ENCODE peak calls at places on chromosomes 3 and 15, in seven cellular contexts. S, Z, C, A, U, E and X are unnamed samples.

GRCh38 chr15:31483924-31484368 is 157.3 kb downstream of the KLF13 start:
- DNase-seq in A (peak; percentile 36), C (no peak), E (peak; percentile 54), U (no peak), S (peak; percentile 24), Z (no peak), X (no peak)

GRCh38 chr3:136720091-136720490 is 32.1 kb downstream of the STAG1 start:
- DNase-seq in S (no peak), C (no peak), Z (no peak), E (no peak), U (no peak), A (no peak), X (no peak)

GRCh38 chr3:175433026-175433668 is 574.0 kb downstream of the NAALADL2 start:
- DNase-seq in S (no peak), E (no peak), C (no peak), A (no peak), U (no peak), Z (no peak), X (no peak)

GRCh38 chr3:25572919-25573385 is 91.8 kb downstream of the TOP2B start:
- DNase-seq in Z (no peak), A (no peak), E (no peak), S (no peak), U (no peak), C (no peak), X (no peak)

GRCh38 chr3:156816794-156817741 is 9.1 kb upstream of the LEKR1 start:
- DNase-seq in S (peak; percentile 93), C (peak; percentile 88), E (peak; percentile 81), U (peak; percentile 86), Z (peak; percentile 93), A (peak; percentile 93), X (peak; percentile 68)

GRCh38 chr3:188578579-188579363 is 424.8 kb downstream of the LPP start:
- DNase-seq in C (peak; percentile 34), E (no peak), Z (peak; percentile 82), U (peak; percentile 50), S (no peak), A (no peak), X (no peak)

GRCh38 chr3:64093825-64094712 is 70.8 kb upstream of the PSMD6 start:
- DNase-seq in U (no peak), C (no peak), Z (no peak), S (no peak), E (no peak), A (no peak), X (no peak)

GRCh38 chr3:76497636-76498035 is 542.3 kb upstream of the ROBO2 start:
- DNase-seq in U (no peak), A (peak; percentile 77), S (no peak), C (no peak), E (no peak), Z (no peak), X (no peak)

GRCh38 chr3:126167550-126167949 is 12.8 kb downstream of the ALDH1L1 start:
- DNase-seq in E (no peak), A (no peak), C (no peak), U (no peak), Z (no peak), S (no peak), X (no peak)

GRCh38 chr3:51983578-51984268 is 388 bp downstream of the ACY1 start:
- DNase-seq in S (no peak), Z (no peak), C (no peak), U (no peak), A (no peak), E (no peak), X (no peak)
- H3K4me1 ChIP-seq in S (peaks cover 24% of the 10 kb centered on the region), Z (peaks cover 3% of the 10 kb centered on the region), C (peaks cover 32% of the 10 kb centered on the region), U (peaks cover 20% of the 10 kb centered on the region), A (peaks cover 3% of the 10 kb centered on the region), E (peaks cover 9% of the 10 kb centered on the region), X (peaks cover 10% of the 10 kb centered on the region)

GRCh38 chr15:41794081-41794480 is 19.8 kb downstream of the MAPKBP1 start:
- DNase-seq in A (no peak), C (no peak), Z (no peak), E (no peak), S (no peak), U (no peak), X (no peak)
- H3K4me1 ChIP-seq in A (peaks cover 22% of the 10 kb centered on the region), C (peaks cover 63% of the 10 kb centered on the region), Z (peaks cover 22% of the 10 kb centered on the region), E (peaks cover 34% of the 10 kb centered on the region), S (peaks cover 52% of the 10 kb centered on the region), U (peaks cover 42% of the 10 kb centered on the region), X (peaks cover 8% of the 10 kb centered on the region)

DNA sequence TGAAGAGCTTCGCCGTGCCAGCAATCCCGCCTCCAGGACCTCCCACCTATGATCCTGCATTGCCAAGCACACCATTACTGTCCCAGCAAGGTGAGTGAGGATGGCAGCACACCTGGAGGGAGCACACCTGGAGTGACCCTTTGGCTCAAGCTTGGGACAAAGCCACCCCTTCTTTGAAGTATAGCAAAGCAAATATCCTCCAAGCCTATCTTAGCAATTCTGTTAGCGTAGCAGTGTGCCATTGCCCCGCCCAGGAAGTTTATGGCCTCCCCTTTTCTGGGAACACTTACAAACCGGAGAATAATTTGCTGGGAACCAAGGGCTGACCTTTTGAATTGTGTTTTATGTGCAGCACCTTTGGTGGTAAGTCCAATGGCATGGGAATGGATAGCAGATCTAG is 70.2 kb downstream of the HCN4 start:
- DNase-seq in E (no peak), S (no peak), A (no peak), Z (no peak), U (no peak), C (no peak), X (no peak)
- H3K4me1 ChIP-seq in E (no peaks in the 10 kb centered on the region), S (no peaks in the 10 kb centered on the region), A (no peaks in the 10 kb centered on the region), Z (no peaks in the 10 kb centered on the region), U (no peaks in the 10 kb centered on the region), C (no peaks in the 10 kb centered on the region), X (no peaks in the 10 kb centered on the region)

DNA sequence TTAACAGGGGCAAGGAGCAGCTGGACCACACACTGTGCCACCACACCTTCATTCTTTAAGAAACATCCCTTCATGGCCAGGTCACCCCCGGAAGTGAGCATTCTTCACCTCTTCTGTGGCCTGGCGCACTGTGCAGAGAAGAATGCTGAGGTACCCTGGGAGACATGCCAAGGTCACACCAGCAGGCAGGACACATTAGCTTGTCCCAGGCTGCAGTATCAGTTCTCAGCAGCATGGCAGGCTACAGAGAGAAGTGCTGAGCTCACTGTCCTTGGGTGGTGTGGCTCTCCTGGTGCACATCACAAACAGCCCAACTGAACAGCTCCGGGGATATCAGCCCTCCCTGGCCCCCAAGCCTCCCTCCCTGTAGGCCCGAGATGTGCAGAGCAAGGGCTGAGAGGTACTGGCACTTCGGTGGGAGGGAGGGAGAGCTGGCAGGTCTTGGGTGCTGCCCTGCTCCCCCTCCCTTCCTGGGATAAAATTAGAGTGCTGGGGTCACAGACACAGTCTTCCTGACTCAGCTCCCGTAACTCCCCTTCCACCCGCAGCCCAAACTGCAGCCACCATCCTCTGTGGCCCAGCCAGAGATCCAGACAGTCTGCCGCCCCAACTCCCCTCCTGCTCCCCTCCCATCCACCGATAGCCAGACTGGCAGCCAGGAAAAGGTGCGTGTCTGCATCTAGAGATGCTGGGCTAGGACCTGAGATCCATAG is 13.4 kb downstream of the SEMA7A start:
- DNase-seq in A (no peak), C (no peak), U (no peak), Z (no peak), E (no peak), S (no peak), X (no peak)
- H3K4me1 ChIP-seq in A (peaks cover 7% of the 10 kb centered on the region), C (peaks cover 39% of the 10 kb centered on the region), U (no peaks in the 10 kb centered on the region), Z (peaks cover 5% of the 10 kb centered on the region), E (peaks cover 15% of the 10 kb centered on the region), S (no peaks in the 10 kb centered on the region), X (peaks cover 25% of the 10 kb centered on the region)

GRCh38 chr3:68974711-68975110 is 38.8 kb downstream of the EOGT start:
- DNase-seq in E (no peak), Z (no peak), U (no peak), S (no peak), C (no peak), A (no peak), X (no peak)

GRCh38 chr3:68977486-68978167 is 35.9 kb downstream of the EOGT start:
- DNase-seq in Z (no peak), U (no peak), A (no peak), C (no peak), S (no peak), E (no peak), X (no peak)

GRCh38 chr3:68972358-68972979 is 40.1 kb upstream of the TAFA4 start:
- DNase-seq in S (no peak), A (peak; percentile 83), Z (peak; percentile 67), U (peak; percentile 18), E (peak; percentile 25), C (peak; percentile 20), X (no peak)

DNA sequence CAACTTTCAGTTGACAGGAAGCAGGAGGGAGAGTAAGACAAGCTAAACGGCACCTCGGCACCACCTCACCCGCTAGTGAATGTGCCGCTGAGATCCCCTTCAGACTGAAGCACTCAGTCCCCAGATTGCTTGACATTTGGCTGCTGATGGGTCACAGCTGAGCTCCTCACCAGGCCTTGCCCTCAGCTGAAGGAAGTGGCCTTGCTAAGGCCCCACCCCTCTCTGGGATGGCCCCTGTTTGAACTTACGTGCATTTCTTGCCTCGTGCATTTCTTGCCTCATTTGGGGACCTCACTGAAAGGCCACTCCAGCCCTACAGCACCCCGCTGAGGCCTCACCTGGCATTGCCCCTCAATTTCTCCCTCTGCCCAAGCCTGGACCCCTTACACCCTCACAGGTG is 39.8 kb downstream of the EOGT start:
- DNase-seq in A (peak; percentile 33), S (no peak), Z (no peak), C (no peak), E (no peak), U (no peak), X (no peak)
- H3K4me1 ChIP-seq in A (no peaks in the 10 kb centered on the region), S (no peaks in the 10 kb centered on the region), Z (no peaks in the 10 kb centered on the region), C (no peaks in the 10 kb centered on the region), E (no peaks in the 10 kb centered on the region), U (no peaks in the 10 kb centered on the region), X (no peaks in the 10 kb centered on the region)

GRCh38 chr3:99648091-99648490 is 9.7 kb downstream of the COL8A1 start:
- DNase-seq in E (no peak), A (no peak), Z (no peak), S (no peak), U (no peak), C (no peak), X (no peak)
- H3K4me1 ChIP-seq in E (no peaks in the 10 kb centered on the region), A (no peaks in the 10 kb centered on the region), Z (peaks cover 2% of the 10 kb centered on the region), S (no peaks in the 10 kb centered on the region), U (no peaks in the 10 kb centered on the region), C (peaks cover 44% of the 10 kb centered on the region), X (no peaks in the 10 kb centered on the region)

GRCh38 chr3:12961726-12962036 is 111.5 kb downstream of the IQSEC1 start:
- DNase-seq in E (no peak), U (no peak), C (no peak), S (no peak), Z (no peak), A (no peak), X (no peak)

GRCh38 chr3:12962292-12962691 is 110.9 kb downstream of the IQSEC1 start:
- DNase-seq in U (no peak), S (no peak), E (no peak), A (no peak), Z (no peak), C (no peak), X (no peak)

GRCh38 chr3:12964713-12965612 is 108.3 kb downstream of the IQSEC1 start:
- DNase-seq in Z (peak; percentile 23), C (no peak), A (no peak), E (no peak), S (no peak), U (no peak), X (no peak)

GRCh38 chr3:12963869-12964712 is 109.1 kb downstream of the IQSEC1 start:
- DNase-seq in U (peak; percentile 46), Z (peak; percentile 44), S (no peak), A (no peak), E (no peak), C (no peak), X (no peak)

GRCh38 chr3:12963184-12963868 is 109.9 kb downstream of the IQSEC1 start:
- DNase-seq in Z (no peak), A (no peak), U (no peak), S (no peak), E (no peak), C (no peak), X (no peak)
- H3K4me1 ChIP-seq in Z (peaks cover 79% of the 10 kb centered on the region), A (peaks cover 4% of the 10 kb centered on the region), U (peaks cover 85% of the 10 kb centered on the region), S (peaks cover 68% of the 10 kb centered on the region), E (peaks cover 78% of the 10 kb centered on the region), C (peaks cover 91% of the 10 kb centered on the region), X (peaks cover 52% of the 10 kb centered on the region)

GRCh38 chr3:128735287-128735686 is 9.3 kb downstream of the RAB7A start:
- DNase-seq in Z (no peak), A (no peak), U (no peak), C (no peak), S (no peak), E (no peak), X (no peak)
- H3K4me1 ChIP-seq in Z (peaks cover 13% of the 10 kb centered on the region), A (no peaks in the 10 kb centered on the region), U (peaks cover 77% of the 10 kb centered on the region), C (peaks cover 89% of the 10 kb centered on the region), S (peaks cover 24% of the 10 kb centered on the region), E (peaks cover 49% of the 10 kb centered on the region), X (peaks cover 56% of the 10 kb centered on the region)